ENCODE peak calls at places on chromosomes 4 and X, in four cellular contexts. L is K562, N is Panc1, K is HepG2. B is an unnamed sample. For H3K9me3, the result is how much of the 10 kb centered on the place peaks cover.

GRCh38 chr4:139728840-139729239 is 63.2 kb downstream of the MGST2 start:
- DNase-seq in L (no peak), K (peak), N (no peak), B (no peak)

GRCh38 chrX:38335382-38335781 is 8.1 kb upstream of the RPGR start:
- DNase-seq in L (no peak), N (no peak), K (no peak), B (no peak)

GRCh38 chr4:107117726-107118125 is 81.6 kb upstream of the DKK2 start:
- DNase-seq in L (no peak), N (no peak), K (no peak), B (no peak)

GRCh38 chr4:48602222-48602621 is 112.2 kb downstream of the ZAR1 start:
- DNase-seq in N (no peak), K (no peak), L (no peak), B (no peak)

GRCh38 chrX:19867938-19868337 is 19.5 kb downstream of the SH3KBP1 start:
- DNase-seq in L (no peak), N (no peak), K (no peak), B (no peak)

GRCh38 chrX:129678176-129678880 is 23.6 kb upstream of the APLN start:
- DNase-seq in L (no peak), N (no peak), K (no peak), B (no peak)

GRCh38 chr4:41458689-41459088 is 79.3 kb upstream of the LIMCH1 start:
- DNase-seq in L (no peak), N (no peak), K (no peak), B (no peak)

GRCh38 chr4:41209187-41209586 is 5.2 kb downstream of the APBB2 start:
- DNase-seq in L (no peak), K (no peak), N (no peak), B (no peak)

GRCh38 chrX:77009691-77010090 is 437.5 kb upstream of the FGF16 start:
- DNase-seq in N (peak), K (no peak), L (no peak), B (no peak)

GRCh38 chr4:92600638-92601037 is 296.9 kb downstream of the GRID2 start:
- DNase-seq in N (no peak), K (peak), L (no peak), B (no peak)

GRCh38 chr4:120299631-120300030 is 233.0 kb upstream of the MAD2L1 start:
- DNase-seq in L (no peak), N (no peak), K (no peak), B (no peak)

GRCh38 chrX:49071877-49072711 is 1.7 kb downstream of the PRAF2 start:
- DNase-seq in N (no peak), K (no peak), L (peak), B (no peak)

GRCh38 chr4:113349400-113349799 is 299.9 kb downstream of the ANK2 start:
- DNase-seq in N (no peak), K (no peak), L (no peak), B (no peak)

GRCh38 chr4:177187371-177187770 is 122.3 kb upstream of the NEIL3 start:
- DNase-seq in N (no peak), K (no peak), L (no peak), B (no peak)

GRCh38 chr4:97624204-97624603 is 519.1 kb downstream of the STPG2 start:
- DNase-seq in L (no peak), N (no peak), K (no peak), B (no peak)

GRCh38 chr4:85399270-85399669 is 75.7 kb upstream of the ARHGAP24 start:
- DNase-seq in L (no peak), N (no peak), K (no peak), B (no peak)

DNA sequence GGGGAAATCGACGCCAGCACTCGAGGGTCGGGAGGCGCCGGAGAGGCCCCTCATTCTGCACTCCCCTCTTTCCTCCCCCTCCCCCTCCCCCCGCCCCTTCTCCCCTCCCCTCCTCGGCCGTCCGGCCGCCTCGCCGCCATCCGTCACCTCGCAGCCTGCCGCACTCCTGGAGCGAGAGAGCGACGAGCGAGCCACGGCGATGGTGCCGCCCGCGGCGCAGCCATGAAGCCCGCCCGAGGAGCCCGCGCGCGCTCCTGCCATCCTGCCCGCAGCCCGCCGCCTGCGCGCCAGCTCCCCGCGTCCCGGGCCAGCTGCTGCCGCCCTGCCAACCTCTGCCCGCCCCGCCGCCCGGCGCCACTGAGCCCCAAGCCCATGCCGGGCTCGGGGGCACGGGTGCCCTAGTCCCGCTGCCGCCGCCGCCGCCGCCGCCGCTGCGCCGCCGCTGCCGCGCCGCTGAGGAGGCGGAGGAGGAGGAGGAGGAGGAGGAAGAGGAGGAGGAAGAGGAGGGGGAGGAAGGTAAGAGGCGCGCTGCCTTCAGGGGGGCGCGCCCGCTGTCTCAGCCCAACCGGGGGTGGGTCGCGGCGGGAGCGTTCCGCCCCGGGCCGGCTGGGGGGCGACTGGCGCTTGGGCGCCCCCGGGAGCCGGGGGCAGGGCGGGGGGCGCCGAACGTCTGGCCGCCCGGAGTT is at the start of gene FRMPD3:
- DNase-seq in N (no peak), L (no peak), K (no peak), B (no peak)
- TF ChIP-seq TCF7L2 in N (no peak), L (no peak), K (no peak), B (no peak)

DNA sequence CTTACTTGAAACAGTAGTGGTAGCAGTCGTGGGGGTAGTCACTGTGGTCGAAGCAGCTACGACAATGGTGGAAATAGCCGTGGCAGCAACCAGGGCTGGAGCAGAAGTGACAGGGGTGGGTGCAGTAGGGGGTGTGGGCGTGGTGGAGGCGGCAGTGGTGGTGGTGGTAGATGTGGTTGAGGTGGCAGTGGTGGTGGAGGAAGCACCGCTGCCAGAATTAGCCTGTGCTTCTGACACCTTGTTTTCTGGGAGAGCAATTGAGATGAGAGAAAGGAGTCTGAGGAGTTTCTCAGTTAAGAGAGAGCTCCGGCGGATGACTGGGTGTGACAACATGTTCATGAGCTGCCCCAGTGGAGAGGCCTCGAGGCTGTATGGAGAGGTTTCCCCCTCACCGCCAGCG is 113.5 kb upstream of the HSD17B10 start:
- DNase-seq in K (no peak), L (no peak), N (no peak), B (no peak)
- H3K9me3 ChIP-seq in K (under half), L (under half), N (under half), B (under half)

DNA sequence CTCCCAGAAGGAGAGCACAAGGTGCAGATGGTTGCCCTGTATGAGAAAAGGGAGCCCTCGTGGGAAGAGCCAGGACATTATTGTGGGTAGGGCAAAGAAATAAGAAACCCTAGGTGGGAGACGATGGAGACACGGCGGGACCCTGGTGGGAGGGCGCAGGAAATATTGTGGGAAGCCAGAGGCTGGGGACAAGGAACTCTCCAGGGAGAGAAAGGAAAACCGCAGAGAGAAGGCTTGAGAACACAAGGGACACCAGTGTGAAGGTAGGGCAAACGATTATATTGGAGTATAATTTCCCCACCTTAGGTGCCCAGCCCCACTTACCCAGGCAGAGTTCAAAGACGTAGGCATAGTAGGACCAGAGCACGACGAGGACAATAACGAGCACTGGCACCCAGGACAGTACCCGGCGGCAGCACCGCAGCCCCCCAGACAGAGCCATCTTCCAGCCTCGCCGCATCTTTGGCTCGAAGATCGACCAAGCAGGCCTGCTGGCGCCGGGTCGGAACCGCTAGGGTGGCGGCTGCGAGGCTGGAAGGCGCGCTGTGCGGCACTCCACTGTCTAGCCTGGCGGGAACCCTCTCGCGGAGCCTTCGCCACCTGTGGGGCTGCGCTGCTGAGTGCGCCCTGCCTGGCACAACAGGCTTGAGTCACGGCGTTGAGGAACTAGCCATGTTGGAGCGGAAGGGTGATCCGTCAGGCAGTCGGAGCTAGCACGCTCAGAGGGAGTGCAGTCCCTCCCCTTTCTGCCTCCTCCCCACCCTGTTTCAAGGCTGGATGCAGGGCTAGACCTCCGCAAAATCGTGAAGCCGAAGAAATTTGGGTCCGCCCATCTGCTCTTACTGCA is at the start of gene ZDHHC15:
- DNase-seq in N (no peak), K (no peak), L (no peak), B (no peak)
- TF ChIP-seq CTCF in N (no peak), K (no peak), L (no peak), B (no peak)

DNA sequence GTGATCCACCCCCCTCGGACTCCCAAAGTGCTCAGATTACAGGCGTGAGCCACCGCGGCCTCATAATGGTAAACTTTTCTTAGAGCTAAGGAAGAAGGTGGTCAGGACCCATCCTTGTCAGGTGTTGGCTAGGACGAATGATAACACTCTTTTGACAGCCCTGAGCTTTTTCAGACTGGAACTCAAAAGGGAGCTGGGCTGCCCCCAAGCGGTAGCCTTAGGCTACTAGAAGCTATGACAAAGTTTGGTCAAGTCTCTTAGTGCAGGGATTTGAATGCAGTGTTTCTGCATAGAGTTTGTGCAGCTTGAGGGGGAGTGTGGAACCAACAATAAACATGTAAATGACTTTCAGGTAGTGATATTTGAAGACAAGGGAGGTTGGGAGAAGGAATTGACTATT is 11.8 kb upstream of the HSD17B10 start:
- DNase-seq in L (peak), K (peak), N (no peak), B (no peak)
- TF ChIP-seq TCF7L2 in L (no peak), K (no peak), N (no peak), B (no peak)